ENCODE peak calls at places on chromosomes 7 and 10, in ten cellular contexts. One of them, this sample, is unnamed.

GRCh38 chr10:75410135-75410787 is 8.7 kb upstream of the ZNF503 start:
- DNase-seq in sigmoid colon: no peak
- DNase-seq in HCT116: no peak
- DNase-seq in fibroblast of lung: no peak
- DNase-seq in AG04450: no peak
- DNase-seq in heart right ventricle: peak; percentile 42
- DNase-seq in psoas muscle: no peak
- DNase-seq in mammary epithelial cell: no peak
- DNase-seq in uterus: peak; percentile 31
- DNase-seq in Panc1: no peak
- DNase-seq in this sample: no peak

GRCh38 chr10:48948631-48949030 is 9.0 kb upstream of the LRRC18 start:
- DNase-seq in sigmoid colon: no peak
- DNase-seq in HCT116: no peak
- DNase-seq in fibroblast of lung: no peak
- DNase-seq in AG04450: no peak
- DNase-seq in heart right ventricle: no peak
- DNase-seq in psoas muscle: no peak
- DNase-seq in mammary epithelial cell: no peak
- DNase-seq in uterus: no peak
- DNase-seq in Panc1: no peak
- DNase-seq in this sample: no peak

GRCh38 chr10:44306762-44307161 is 78.1 kb downstream of the CXCL12 start:
- DNase-seq in sigmoid colon: no peak
- DNase-seq in HCT116: peak; percentile 4
- DNase-seq in fibroblast of lung: no peak
- DNase-seq in AG04450: no peak
- DNase-seq in heart right ventricle: no peak
- DNase-seq in psoas muscle: no peak
- DNase-seq in mammary epithelial cell: no peak
- DNase-seq in uterus: no peak
- DNase-seq in Panc1: no peak
- DNase-seq in this sample: peak; percentile 18

GRCh38 chr7:144821069-144821468 is 14.8 kb downstream of the TPK1 start:
- DNase-seq in sigmoid colon: no peak
- DNase-seq in HCT116: no peak
- DNase-seq in fibroblast of lung: no peak
- DNase-seq in AG04450: no peak
- DNase-seq in heart right ventricle: no peak
- DNase-seq in psoas muscle: no peak
- DNase-seq in mammary epithelial cell: no peak
- DNase-seq in uterus: no peak
- DNase-seq in Panc1: no peak
- DNase-seq in this sample: no peak

GRCh38 chr7:205117-206010 is 13.0 kb downstream of the FAM20C start:
- DNase-seq in sigmoid colon: no peak
- DNase-seq in HCT116: no peak
- DNase-seq in fibroblast of lung: peak; percentile 6
- DNase-seq in AG04450: no peak
- DNase-seq in heart right ventricle: peak; percentile 27
- DNase-seq in psoas muscle: no peak
- DNase-seq in mammary epithelial cell: no peak
- DNase-seq in uterus: no peak
- DNase-seq in Panc1: no peak
- DNase-seq in this sample: no peak

GRCh38 chr10:50884302-50884701 is 1.1 kb downstream of the A1CF start:
- DNase-seq in sigmoid colon: no peak
- DNase-seq in HCT116: no peak
- DNase-seq in fibroblast of lung: no peak
- DNase-seq in AG04450: no peak
- DNase-seq in heart right ventricle: no peak
- DNase-seq in psoas muscle: no peak
- DNase-seq in mammary epithelial cell: no peak
- DNase-seq in uterus: no peak
- DNase-seq in Panc1: no peak
- DNase-seq in this sample: no peak

GRCh38 chr7:110442386-110442837 is 648.5 kb upstream of the LRRN3 start:
- DNase-seq in sigmoid colon: no peak
- DNase-seq in HCT116: peak; percentile 51
- DNase-seq in fibroblast of lung: no peak
- DNase-seq in AG04450: no peak
- DNase-seq in heart right ventricle: no peak
- DNase-seq in psoas muscle: no peak
- DNase-seq in mammary epithelial cell: peak; percentile 40
- DNase-seq in uterus: no peak
- DNase-seq in Panc1: peak; percentile 24
- DNase-seq in this sample: peak; percentile 5

GRCh38 chr7:149799397-149800168 is 26.2 kb upstream of the ZNF467 start:
- DNase-seq in sigmoid colon: no peak
- DNase-seq in HCT116: no peak
- DNase-seq in fibroblast of lung: no peak
- DNase-seq in AG04450: no peak
- DNase-seq in heart right ventricle: no peak
- DNase-seq in psoas muscle: no peak
- DNase-seq in mammary epithelial cell: no peak
- DNase-seq in uterus: no peak
- DNase-seq in Panc1: peak; percentile 15
- DNase-seq in this sample: no peak

GRCh38 chr7:93366816-93367215 is 134.7 kb downstream of the VPS50 start:
- DNase-seq in sigmoid colon: no peak
- DNase-seq in HCT116: no peak
- DNase-seq in fibroblast of lung: no peak
- DNase-seq in AG04450: no peak
- DNase-seq in heart right ventricle: no peak
- DNase-seq in psoas muscle: no peak
- DNase-seq in mammary epithelial cell: no peak
- DNase-seq in uterus: no peak
- DNase-seq in Panc1: no peak
- DNase-seq in this sample: no peak

GRCh38 chr7:20026762-20027161 is 190.4 kb downstream of the MACC1 start:
- DNase-seq in sigmoid colon: no peak
- DNase-seq in HCT116: no peak
- DNase-seq in fibroblast of lung: no peak
- DNase-seq in AG04450: no peak
- DNase-seq in heart right ventricle: no peak
- DNase-seq in psoas muscle: no peak
- DNase-seq in mammary epithelial cell: no peak
- DNase-seq in uterus: no peak
- DNase-seq in Panc1: no peak
- DNase-seq in this sample: no peak

GRCh38 chr10:33215635-33216034 is 118.8 kb downstream of the NRP1 start:
- DNase-seq in sigmoid colon: no peak
- DNase-seq in HCT116: no peak
- DNase-seq in fibroblast of lung: peak; percentile 88
- DNase-seq in AG04450: no peak
- DNase-seq in heart right ventricle: no peak
- DNase-seq in psoas muscle: no peak
- DNase-seq in mammary epithelial cell: no peak
- DNase-seq in uterus: no peak
- DNase-seq in Panc1: no peak
- DNase-seq in this sample: no peak

GRCh38 chr10:133067152-133068090 is 20.3 kb upstream of the ADGRA1 start:
- DNase-seq in sigmoid colon: no peak
- DNase-seq in HCT116: no peak
- DNase-seq in fibroblast of lung: peak; percentile 16
- DNase-seq in AG04450: no peak
- DNase-seq in heart right ventricle: no peak
- DNase-seq in psoas muscle: no peak
- DNase-seq in mammary epithelial cell: no peak
- DNase-seq in uterus: no peak
- DNase-seq in Panc1: no peak
- DNase-seq in this sample: peak; percentile 11

GRCh38 chr10:24256619-24257018 is 47.7 kb downstream of the KIAA1217 start:
- DNase-seq in sigmoid colon: no peak
- DNase-seq in HCT116: no peak
- DNase-seq in fibroblast of lung: peak; percentile 49
- DNase-seq in AG04450: no peak
- DNase-seq in heart right ventricle: no peak
- DNase-seq in psoas muscle: no peak
- DNase-seq in mammary epithelial cell: no peak
- DNase-seq in uterus: no peak
- DNase-seq in Panc1: no peak
- DNase-seq in this sample: no peak

GRCh38 chr10:71084818-71085126 is 127.6 kb upstream of the UNC5B start:
- DNase-seq in sigmoid colon: no peak
- DNase-seq in HCT116: no peak
- DNase-seq in fibroblast of lung: no peak
- DNase-seq in AG04450: no peak
- DNase-seq in heart right ventricle: no peak
- DNase-seq in psoas muscle: no peak
- DNase-seq in mammary epithelial cell: no peak
- DNase-seq in uterus: no peak
- DNase-seq in Panc1: no peak
- DNase-seq in this sample: no peak

GRCh38 chr10:123974406-123974805 is 82.8 kb upstream of the CPXM2 start:
- DNase-seq in sigmoid colon: no peak
- DNase-seq in HCT116: peak; percentile 99
- DNase-seq in fibroblast of lung: peak; percentile 52
- DNase-seq in AG04450: no peak
- DNase-seq in heart right ventricle: no peak
- DNase-seq in psoas muscle: no peak
- DNase-seq in mammary epithelial cell: peak; percentile 59
- DNase-seq in uterus: no peak
- DNase-seq in Panc1: no peak
- DNase-seq in this sample: peak; percentile 33

DNA sequence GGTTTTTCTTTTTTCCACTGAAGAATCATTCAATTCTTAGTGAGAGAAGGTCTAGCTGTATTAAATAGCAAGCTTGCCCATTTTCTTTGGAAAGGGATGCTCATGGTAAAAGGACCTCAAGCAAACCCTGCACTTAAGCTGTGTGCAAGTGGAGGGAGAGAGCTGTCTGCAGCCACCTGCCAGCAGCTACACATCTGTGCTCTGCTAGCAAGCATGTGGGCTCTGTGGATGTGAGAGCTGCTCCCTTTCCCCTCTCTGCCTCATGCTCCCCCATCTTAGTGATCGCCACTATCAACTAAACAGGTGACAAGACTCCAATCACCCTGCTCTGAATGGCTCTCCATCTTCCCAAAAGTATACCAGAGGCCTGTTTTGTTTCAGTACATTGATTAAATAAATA is 26.2 kb downstream of the AUTS2 start:
- DNase-seq in sigmoid colon: no peak
- DNase-seq in HCT116: no peak
- DNase-seq in fibroblast of lung: no peak
- DNase-seq in AG04450: no peak
- DNase-seq in heart right ventricle: no peak
- DNase-seq in psoas muscle: no peak
- DNase-seq in mammary epithelial cell: no peak
- DNase-seq in uterus: no peak
- DNase-seq in Panc1: no peak
- DNase-seq in this sample: no peak
- TF ChIP-seq CTCF in sigmoid colon: no peak
- TF ChIP-seq CTCF in HCT116: no peak
- TF ChIP-seq CTCF in fibroblast of lung: no peak
- TF ChIP-seq CTCF in AG04450: no peak
- TF ChIP-seq CTCF in heart right ventricle: no peak
- TF ChIP-seq CTCF in psoas muscle: no peak
- TF ChIP-seq CTCF in mammary epithelial cell: no peak
- TF ChIP-seq CTCF in uterus: no peak
- TF ChIP-seq CTCF in Panc1: no peak
- TF ChIP-seq CTCF in this sample: no peak

GRCh38 chr7:128937647-128938523 is at the start of gene IRF5:
- DNase-seq in sigmoid colon: peak; percentile 65
- DNase-seq in HCT116: peak; percentile 15
- DNase-seq in fibroblast of lung: no peak
- DNase-seq in AG04450: no peak
- DNase-seq in heart right ventricle: peak; percentile 55
- DNase-seq in psoas muscle: peak; percentile 50
- DNase-seq in mammary epithelial cell: peak; percentile 64
- DNase-seq in uterus: no peak
- DNase-seq in Panc1: no peak
- DNase-seq in this sample: peak; percentile 26

GRCh38 chr7:128939861-128940410 is 2.2 kb downstream of the IRF5 start:
- DNase-seq in sigmoid colon: no peak
- DNase-seq in HCT116: no peak
- DNase-seq in fibroblast of lung: no peak
- DNase-seq in AG04450: no peak
- DNase-seq in heart right ventricle: no peak
- DNase-seq in psoas muscle: no peak
- DNase-seq in mammary epithelial cell: no peak
- DNase-seq in uterus: no peak
- DNase-seq in Panc1: no peak
- DNase-seq in this sample: no peak

GRCh38 chr7:128938524-128939074 is 872 bp downstream of the IRF5 start:
- DNase-seq in sigmoid colon: peak; percentile 65
- DNase-seq in HCT116: no peak
- DNase-seq in fibroblast of lung: no peak
- DNase-seq in AG04450: no peak
- DNase-seq in heart right ventricle: no peak
- DNase-seq in psoas muscle: no peak
- DNase-seq in mammary epithelial cell: peak; percentile 30
- DNase-seq in uterus: no peak
- DNase-seq in Panc1: no peak
- DNase-seq in this sample: no peak

GRCh38 chr7:128940494-128941322 is 3.0 kb downstream of the IRF5 start:
- DNase-seq in sigmoid colon: peak; percentile 69
- DNase-seq in HCT116: no peak
- DNase-seq in fibroblast of lung: no peak
- DNase-seq in AG04450: no peak
- DNase-seq in heart right ventricle: peak; percentile 69
- DNase-seq in psoas muscle: peak; percentile 60
- DNase-seq in mammary epithelial cell: no peak
- DNase-seq in uterus: no peak
- DNase-seq in Panc1: no peak
- DNase-seq in this sample: no peak

GRCh38 chr7:128939075-128939860 is 1.5 kb downstream of the IRF5 start:
- DNase-seq in sigmoid colon: no peak
- DNase-seq in HCT116: no peak
- DNase-seq in fibroblast of lung: no peak
- DNase-seq in AG04450: no peak
- DNase-seq in heart right ventricle: no peak
- DNase-seq in psoas muscle: no peak
- DNase-seq in mammary epithelial cell: no peak
- DNase-seq in uterus: no peak
- DNase-seq in Panc1: no peak
- DNase-seq in this sample: no peak
- H3K4me3 ChIP-seq in sigmoid colon: peak overlapping the region; percentile 40
- H3K4me3 ChIP-seq in HCT116: peak overlapping the region; percentile 19
- H3K4me3 ChIP-seq in fibroblast of lung: no peak overlapping the region
- H3K4me3 ChIP-seq in AG04450: no peak overlapping the region
- H3K4me3 ChIP-seq in heart right ventricle: peak overlapping the region; percentile 41
- H3K4me3 ChIP-seq in psoas muscle: peak overlapping the region; percentile 70
- H3K4me3 ChIP-seq in mammary epithelial cell: peak overlapping the region; percentile 8
- H3K4me3 ChIP-seq in uterus: no peak overlapping the region
- H3K4me3 ChIP-seq in Panc1: no peak overlapping the region
- H3K4me3 ChIP-seq in this sample: no peak overlapping the region

GRCh38 chr7:122896509-122896908 is 10.2 kb upstream of the CADPS2 start:
- DNase-seq in sigmoid colon: no peak
- DNase-seq in HCT116: no peak
- DNase-seq in fibroblast of lung: no peak
- DNase-seq in AG04450: no peak
- DNase-seq in heart right ventricle: no peak
- DNase-seq in psoas muscle: no peak
- DNase-seq in mammary epithelial cell: no peak
- DNase-seq in uterus: no peak
- DNase-seq in Panc1: no peak
- DNase-seq in this sample: no peak
- TF ChIP-seq CTCF in sigmoid colon: no peak
- TF ChIP-seq CTCF in HCT116: no peak
- TF ChIP-seq CTCF in fibroblast of lung: no peak
- TF ChIP-seq CTCF in AG04450: no peak
- TF ChIP-seq CTCF in heart right ventricle: no peak
- TF ChIP-seq CTCF in psoas muscle: no peak
- TF ChIP-seq CTCF in mammary epithelial cell: no peak
- TF ChIP-seq CTCF in uterus: no peak
- TF ChIP-seq CTCF in Panc1: no peak
- TF ChIP-seq CTCF in this sample: no peak

GRCh38 chr10:28721318-28721717 is 44.0 kb downstream of the BAMBI start:
- DNase-seq in sigmoid colon: no peak
- DNase-seq in HCT116: no peak
- DNase-seq in fibroblast of lung: no peak
- DNase-seq in AG04450: no peak
- DNase-seq in heart right ventricle: no peak
- DNase-seq in psoas muscle: no peak
- DNase-seq in mammary epithelial cell: no peak
- DNase-seq in uterus: no peak
- DNase-seq in Panc1: no peak
- DNase-seq in this sample: no peak
- H3K4me3 ChIP-seq in sigmoid colon: no peak overlapping the region
- H3K4me3 ChIP-seq in HCT116: no peak overlapping the region
- H3K4me3 ChIP-seq in fibroblast of lung: no peak overlapping the region
- H3K4me3 ChIP-seq in AG04450: no peak overlapping the region
- H3K4me3 ChIP-seq in heart right ventricle: peak overlapping the region; percentile 30
- H3K4me3 ChIP-seq in psoas muscle: no peak overlapping the region
- H3K4me3 ChIP-seq in mammary epithelial cell: no peak overlapping the region
- H3K4me3 ChIP-seq in uterus: no peak overlapping the region
- H3K4me3 ChIP-seq in Panc1: no peak overlapping the region
- H3K4me3 ChIP-seq in this sample: no peak overlapping the region